ENCODE peak calls at places on chromosome 10, in five cellular contexts. R is breast epithelium, S is K562, B is endothelial cell of umbilical vein, Q is suprapubic skin. Z is an unnamed sample.
A peak's percentile ranks its signal among the peaks of the same experiment; 100 is the strongest.

GRCh38 chr10:19958787-19959186 is 142.6 kb downstream of the PLXDC2 start:
- DNase-seq in R (no peak), S (no peak), B (no peak), Q (no peak), Z (no peak)

GRCh38 chr10:69025370-69025896 is 36.8 kb downstream of the KIFBP start:
- DNase-seq in R (no peak), S (no peak), B (no peak), Q (no peak), Z (no peak)

GRCh38 chr10:53597835-53598251 is 825.3 kb upstream of the MBL2 start:
- DNase-seq in R (no peak), S (no peak), B (no peak), Q (no peak), Z (no peak)

GRCh38 chr10:110746254-110746826 is 102.2 kb downstream of the RBM20 start:
- DNase-seq in R (peak; percentile 63), S (peak; percentile 50), B (peak; percentile 81), Q (no peak), Z (peak; percentile 74)

GRCh38 chr10:17669185-17669872 is 25.4 kb downstream of the STAM start:
- DNase-seq in R (no peak), S (no peak), B (no peak), Q (no peak), Z (no peak)

GRCh38 chr10:20888620-20889337 is 8.3 kb downstream of the NEBL start:
- DNase-seq in R (no peak), S (no peak), B (no peak), Q (no peak), Z (no peak)

GRCh38 chr10:82889703-82890102 is 1014.7 kb downstream of the NRG3 start:
- DNase-seq in R (no peak), S (no peak), B (no peak), Q (no peak), Z (no peak)

GRCh38 chr10:49512121-49512809 is 26.7 kb downstream of the ERCC6 start:
- DNase-seq in R (no peak), S (peak; percentile 46), B (peak; percentile 26), Q (no peak), Z (no peak)

GRCh38 chr10:110335314-110336064 is 30.8 kb upstream of the SMNDC1 start:
- DNase-seq in R (no peak), S (no peak), B (no peak), Q (no peak), Z (no peak)

GRCh38 chr10:94546616-94547175 is 1.1 kb downstream of the HELLS start:
- DNase-seq in R (no peak), S (no peak), B (peak; percentile 51), Q (no peak), Z (no peak)

GRCh38 chr10:126253613-126254002 is 134.7 kb downstream of the ADAM12 start:
- DNase-seq in R (no peak), S (no peak), B (no peak), Q (no peak), Z (no peak)

GRCh38 chr10:17749890-17750289 is 2.1 kb upstream of the TMEM236 start:
- DNase-seq in R (no peak), S (no peak), B (no peak), Q (no peak), Z (no peak)

GRCh38 chr10:131921191-131921590 is 20.4 kb downstream of the PPP2R2D start:
- DNase-seq in R (no peak), S (no peak), B (no peak), Q (no peak), Z (no peak)

GRCh38 chr10:132411561-132412253 is 14.7 kb downstream of the PWWP2B start:
- DNase-seq in R (no peak), S (no peak), B (peak; percentile 58), Q (no peak), Z (peak; percentile 64)

GRCh38 chr10:45672201-45673073 is at the start of gene ZFAND4:
- DNase-seq in R (peak; percentile 95), S (peak; percentile 79), B (peak; percentile 97), Q (peak; percentile 99), Z (peak; percentile 98)

GRCh38 chr10:5589963-5590511 is 65.3 kb downstream of the CALML3 start:
- DNase-seq in R (no peak), S (peak; percentile 44), B (peak; percentile 65), Q (no peak), Z (no peak)

GRCh38 chr10:48976208-48976607 is 36.6 kb upstream of the LRRC18 start:
- DNase-seq in R (no peak), S (peak; percentile 32), B (no peak), Q (no peak), Z (no peak)

GRCh38 chr10:111117528-111118277 is 40.9 kb downstream of the ADRA2A start:
- DNase-seq in R (no peak), S (no peak), B (no peak), Q (peak; percentile 65), Z (no peak)

GRCh38 chr10:3217301-3217700 is 44.7 kb upstream of the PITRM1 start:
- DNase-seq in R (no peak), S (no peak), B (no peak), Q (no peak), Z (no peak)

GRCh38 chr10:45460235-45460878 is 86.3 kb downstream of the ALOX5 start:
- DNase-seq in R (no peak), S (no peak), B (no peak), Q (no peak), Z (peak; percentile 37)

GRCh38 chr10:132493756-132494290 is 43.8 kb upstream of the INPP5A start:
- DNase-seq in R (peak; percentile 34), S (no peak), B (no peak), Q (peak; percentile 60), Z (no peak)

GRCh38 chr10:119290301-119291036 is 83.1 kb downstream of the GRK5 start:
- DNase-seq in R (no peak), S (no peak), B (no peak), Q (no peak), Z (no peak)

GRCh38 chr10:43863859-43864591 is 215.3 kb upstream of the ZNF32 start:
- DNase-seq in R (no peak), S (no peak), B (peak; percentile 95), Q (no peak), Z (peak; percentile 46)

GRCh38 chr10:13518076-13518692 is 10.6 kb downstream of the BEND7 start:
- DNase-seq in R (no peak), S (peak; percentile 32), B (no peak), Q (no peak), Z (no peak)

GRCh38 chr10:130136214-130137076 is at the start of gene GLRX3:
- DNase-seq in R (peak; percentile 82), S (peak; percentile 87), B (peak; percentile 80), Q (peak; percentile 93), Z (peak; percentile 92)

GRCh38 chr10:2508971-2509605 is 558.3 kb upstream of the PFKP start:
- DNase-seq in R (no peak), S (no peak), B (no peak), Q (no peak), Z (no peak)

GRCh38 chr10:97358349-97358748 is 23.8 kb upstream of the FRAT2 start:
- DNase-seq in R (no peak), S (no peak), B (no peak), Q (no peak), Z (no peak)

GRCh38 chr10:76430330-76430729 is 998.9 kb downstream of the LRMDA start:
- DNase-seq in R (no peak), S (no peak), B (peak; percentile 4), Q (no peak), Z (no peak)

GRCh38 chr10:76436367-76436766 is 1004.9 kb downstream of the LRMDA start:
- DNase-seq in R (no peak), S (no peak), B (no peak), Q (no peak), Z (no peak)

GRCh38 chr10:76435154-76435553 is 1003.7 kb downstream of the LRMDA start:
- DNase-seq in R (no peak), S (no peak), B (no peak), Q (no peak), Z (no peak)

GRCh38 chr10:76432274-76433012 is 1001.0 kb downstream of the LRMDA start:
- DNase-seq in R (no peak), S (no peak), B (no peak), Q (no peak), Z (peak; percentile 27)

GRCh38 chr10:76433161-76434005 is 1002.0 kb downstream of the LRMDA start:
- DNase-seq in R (no peak), S (no peak), B (no peak), Q (no peak), Z (no peak)
- TF ChIP-seq POLR2AphosphoS5 in R (no peak), S (no peak), B (no peak), Q (no peak), Z (no peak)

DNA sequence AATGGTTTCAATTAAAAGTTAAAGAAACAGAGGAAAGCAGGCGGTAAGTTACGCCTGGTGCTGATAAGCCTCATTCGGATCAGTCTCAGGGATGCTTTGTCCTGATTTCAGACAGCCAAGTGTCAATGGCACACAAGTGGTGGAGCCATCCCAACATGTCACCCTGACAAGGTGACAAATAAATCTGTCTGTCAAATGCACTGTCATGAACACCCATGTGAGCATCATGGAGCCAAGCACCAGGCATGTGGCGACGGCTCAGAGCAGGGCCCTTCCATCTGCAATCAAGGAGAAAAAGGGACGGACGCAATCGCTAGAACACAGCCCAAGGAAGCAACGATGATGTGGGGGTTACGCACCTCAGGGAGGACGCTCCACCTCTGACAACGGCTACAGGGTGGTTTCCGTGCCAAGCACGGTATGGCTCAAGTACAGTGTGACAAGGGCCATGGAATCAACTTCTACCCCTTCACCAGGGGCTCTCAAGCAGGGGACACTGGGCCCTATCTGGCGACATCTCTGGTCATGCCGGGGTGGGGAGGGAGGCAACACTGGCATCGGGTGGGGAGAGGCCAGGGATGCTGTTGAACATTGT is 66.2 kb downstream of the CTBP2 start:
- DNase-seq in R (no peak), S (no peak), B (no peak), Q (no peak), Z (no peak)
- TF ChIP-seq POLR2AphosphoS5 in R (no peak), S (no peak), B (no peak), Q (no peak), Z (no peak)

GRCh38 chr10:115005771-115006170 is 67.8 kb downstream of the TRUB1 start:
- DNase-seq in R (no peak), S (no peak), B (no peak), Q (no peak), Z (no peak)
- TF ChIP-seq POLR2AphosphoS5 in R (no peak), S (no peak), B (no peak), Q (no peak), Z (no peak)

GRCh38 chr10:60611291-60611747 is 167.0 kb upstream of the CDK1 start:
- DNase-seq in R (no peak), S (no peak), B (peak; percentile 37), Q (no peak), Z (no peak)
- TF ChIP-seq POLR2AphosphoS5 in R (no peak), S (no peak), B (no peak), Q (no peak), Z (no peak)

GRCh38 chr10:78457804-78458483 is 424.3 kb downstream of the RPS24 start:
- DNase-seq in R (no peak), S (no peak), B (peak; percentile 91), Q (no peak), Z (no peak)
- TF ChIP-seq POLR2AphosphoS5 in R (no peak), S (no peak), B (peak; percentile 80), Q (no peak), Z (no peak)

GRCh38 chr10:6928531-6929080 is 348.5 kb upstream of the PRKCQ start:
- DNase-seq in R (no peak), S (no peak), B (no peak), Q (no peak), Z (no peak)

GRCh38 chr10:6924166-6924565 is 344.1 kb upstream of the PRKCQ start:
- DNase-seq in R (no peak), S (no peak), B (peak; percentile 77), Q (no peak), Z (no peak)

GRCh38 chr10:6927001-6927400 is 346.9 kb upstream of the PRKCQ start:
- DNase-seq in R (no peak), S (no peak), B (no peak), Q (no peak), Z (no peak)

GRCh38 chr10:6929157-6929830 is 349.2 kb upstream of the PRKCQ start:
- DNase-seq in R (no peak), S (no peak), B (no peak), Q (no peak), Z (no peak)
- TF ChIP-seq POLR2AphosphoS5 in R (no peak), S (no peak), B (no peak), Q (no peak), Z (no peak)

Z was measured in transverse colon.